ENCODE peak calls at places on chromosomes 3 and 15, in four cellular contexts. I is A549, H is stomach, B is ovary. J is an unnamed sample.

GRCh38 chr3:69805491-69805890 is 66.2 kb downstream of the MITF start:
- DNase-seq in I (no peak), H (no peak), B (no peak), J (no peak)

GRCh38 chr3:189684317-189684716 is 53.1 kb downstream of the TP63 start:
- DNase-seq in B (no peak), H (no peak), I (no peak), J (no peak)

GRCh38 chr15:48358229-48358641 is 27.0 kb downstream of the DUT start:
- DNase-seq in I (peak), H (no peak), B (no peak), J (no peak)

GRCh38 chr3:77506384-77506783 is 466.5 kb downstream of the ROBO2 start:
- DNase-seq in I (no peak), B (no peak), H (no peak), J (no peak)

GRCh38 chr3:169404491-169404890 is 259.0 kb downstream of the MECOM start:
- DNase-seq in H (no peak), B (no peak), I (no peak), J (no peak)

GRCh38 chr3:133595341-133595740 is 21.9 kb downstream of the CDV3 start:
- DNase-seq in H (no peak), I (no peak), B (no peak), J (no peak)

GRCh38 chr15:84600331-84600686 is 500 bp upstream of the ZSCAN2 start:
- DNase-seq in B (peak), I (peak), H (peak), J (peak)

GRCh38 chr3:95453242-95453641 is 1361.2 kb upstream of the EPHA6 start:
- DNase-seq in I (no peak), H (no peak), B (no peak), J (no peak)

GRCh38 chr15:48494646-48495045 is 150.9 kb downstream of the FBN1 start:
- DNase-seq in H (no peak), B (no peak), I (no peak), J (no peak)

GRCh38 chr3:134829716-134830115 is 34.7 kb downstream of the EPHB1 start:
- DNase-seq in H (no peak), B (no peak), I (no peak), J (no peak)

GRCh38 chr15:33941279-33942063 is 26.8 kb upstream of the CHRM5 start:
- DNase-seq in B (no peak), H (no peak), I (no peak), J (no peak)

GRCh38 chr3:45462522-45463262 is 74.3 kb downstream of the LARS2 start:
- DNase-seq in I (no peak), H (no peak), B (no peak), J (no peak)

GRCh38 chr3:153373571-153373970 is 211.5 kb downstream of the RAP2B start:
- DNase-seq in I (no peak), H (no peak), B (no peak), J (peak)

DNA sequence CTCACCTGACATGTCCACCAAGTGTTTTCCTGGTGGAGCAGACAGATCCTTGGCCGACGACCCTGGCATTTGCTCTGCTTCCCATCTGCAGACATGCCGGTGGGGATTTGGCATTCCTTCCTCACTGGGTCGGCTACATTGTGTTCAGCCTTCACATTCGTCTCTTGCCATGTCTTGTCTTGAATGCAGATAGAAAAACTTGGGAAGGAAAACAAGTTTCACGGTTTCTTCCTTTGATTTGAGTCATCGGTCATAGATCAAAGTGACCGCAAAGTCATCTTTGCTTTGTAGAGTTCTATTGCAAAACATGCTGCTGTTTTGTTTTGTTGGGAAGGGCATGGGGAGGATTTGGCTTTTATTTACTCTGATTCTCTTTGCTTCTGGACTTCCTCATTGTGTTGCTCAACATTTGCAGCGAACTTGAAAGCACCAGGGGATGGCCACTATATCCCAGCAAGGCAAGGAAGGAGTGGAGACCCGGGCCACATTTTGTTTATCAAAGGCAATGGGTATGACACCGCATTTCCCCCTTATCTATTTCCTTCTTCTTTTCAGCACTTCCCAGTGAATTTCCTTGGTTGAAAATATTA is 321.3 kb downstream of the CACNA2D3 start:
- DNase-seq in B (no peak), H (no peak), I (peak), J (no peak)
- TF ChIP-seq EP300 in B (no peak), H (no peak), I (no peak), J (no peak)

GRCh38 chr3:184261270-184262165 is at the start of gene CAMK2N2:
- DNase-seq in I (peak), B (no peak), H (peak), J (no peak)

GRCh38 chr3:184260571-184261269 is 633 bp downstream of the CAMK2N2 start:
- DNase-seq in B (no peak), I (no peak), H (no peak), J (no peak)

GRCh38 chr3:184262927-184263179 is 1.5 kb upstream of the CAMK2N2 start:
- DNase-seq in H (no peak), I (no peak), B (no peak), J (no peak)

GRCh38 chr3:184259878-184260570 is 1.3 kb downstream of the CAMK2N2 start:
- DNase-seq in B (peak), I (peak), H (peak), J (no peak)

DNA sequence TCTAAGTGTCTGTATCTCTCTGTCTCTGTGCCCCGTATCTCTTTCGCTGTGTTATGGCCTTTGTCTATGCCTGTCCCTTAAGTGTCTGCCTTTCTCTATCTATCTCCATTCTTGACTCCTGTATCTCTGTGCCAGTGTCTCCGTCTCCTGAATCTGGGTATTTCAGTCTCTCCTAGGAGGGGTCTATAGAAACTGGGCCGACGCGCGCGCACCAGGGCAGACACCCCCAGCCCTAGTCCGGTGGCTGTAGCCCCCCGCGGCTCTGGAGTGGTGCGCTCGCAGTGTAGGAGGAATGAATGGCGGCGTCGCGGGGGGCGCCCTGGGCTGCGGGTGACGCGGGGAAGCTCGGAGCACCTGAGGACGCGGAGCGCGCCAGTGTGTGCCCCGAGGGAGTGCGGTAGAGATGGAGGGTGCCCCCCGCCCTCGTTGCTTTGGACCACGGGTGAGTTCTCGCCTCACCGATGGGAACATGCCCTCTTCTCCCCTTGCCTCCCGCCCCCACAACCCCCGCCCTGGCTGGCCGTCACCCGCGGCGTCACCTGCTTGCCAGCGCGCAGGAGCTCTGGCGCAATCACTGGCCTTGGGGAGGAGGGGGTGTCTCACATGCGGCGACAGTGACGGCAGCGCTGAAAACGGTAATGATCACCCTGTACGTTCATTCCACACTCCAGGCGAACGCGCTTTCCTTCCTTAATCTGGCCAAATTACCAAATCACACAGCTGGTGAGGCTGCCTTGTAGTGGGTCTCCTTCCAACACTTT is 993 bp upstream of the CAMK2N2 start:
- DNase-seq in H (no peak), B (no peak), I (no peak), J (no peak)
- TF ChIP-seq POLR2A in H (no peak), B (no peak), I (no peak), J (no peak)

DNA sequence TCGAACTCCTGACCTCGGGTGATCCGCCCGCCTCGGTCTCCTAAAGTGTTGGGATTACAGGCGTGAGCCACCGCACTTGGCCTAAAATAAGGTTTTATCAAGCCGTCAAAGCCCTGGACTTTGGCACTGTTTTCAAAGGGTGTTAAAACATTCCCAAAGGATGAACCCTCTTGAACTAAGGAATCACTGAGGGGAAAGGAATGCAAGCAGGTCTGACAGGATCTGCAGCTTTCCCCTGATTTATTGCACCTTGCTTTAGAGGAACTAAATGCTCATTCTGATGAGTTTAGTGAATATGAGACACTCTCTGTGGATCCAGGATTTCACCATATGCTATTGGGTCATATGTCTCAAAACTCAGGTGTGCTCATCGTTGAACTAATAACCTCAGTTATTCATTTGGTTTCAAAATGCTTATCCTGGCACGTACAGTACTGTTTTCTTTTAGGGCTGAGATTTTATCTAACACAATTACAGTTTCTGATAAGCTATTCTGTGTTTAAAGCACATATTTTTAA is 63.0 kb upstream of the TSC22D2 start:
- DNase-seq in I (peak), H (peak), B (no peak), J (no peak)
- TF ChIP-seq EP300 in I (peak), H (no peak), B (no peak), J (peak)

GRCh38 chr3:119295816-119296484 is 1.8 kb downstream of the ARHGAP31 start:
- DNase-seq in I (no peak), B (no peak), H (no peak), J (no peak)

GRCh38 chr3:119294889-119295769 is 946 bp downstream of the ARHGAP31 start:
- DNase-seq in H (no peak), I (peak), B (peak), J (peak)

GRCh38 chr3:119293761-119294401 is at the start of gene ARHGAP31:
- DNase-seq in I (peak), H (peak), B (peak), J (peak)

GRCh38 chr3:119293105-119293683 is 989 bp upstream of the ARHGAP31 start:
- DNase-seq in I (no peak), B (no peak), H (no peak), J (no peak)

GRCh38 chr3:119294402-119294888 is 262 bp downstream of the ARHGAP31 start:
- DNase-seq in H (peak), B (peak), I (peak), J (peak)
- TF ChIP-seq POLR2A in H (no peak), B (no peak), I (no peak), J (no peak)

GRCh38 chr15:60370804-60371700 is 26.7 kb downstream of the ANXA2 start:
- DNase-seq in H (peak), I (peak), B (peak), J (peak)
- TF ChIP-seq EP300 in H (no peak), I (peak), B (peak), J (peak)

GRCh38 chr15:78605680-78606079 is 15.1 kb downstream of the CHRNA3 start:
- DNase-seq in H (no peak), I (no peak), B (no peak), J (no peak)
- TF ChIP-seq POLR2A in H (no peak), I (no peak), B (no peak), J (no peak)

GRCh38 chr3:44132593-44132992 is 109.1 kb upstream of the TOPAZ1 start:
- DNase-seq in H (no peak), I (no peak), B (no peak), J (no peak)
- TF ChIP-seq EP300 in H (no peak), I (no peak), B (no peak), J (no peak)

DNA sequence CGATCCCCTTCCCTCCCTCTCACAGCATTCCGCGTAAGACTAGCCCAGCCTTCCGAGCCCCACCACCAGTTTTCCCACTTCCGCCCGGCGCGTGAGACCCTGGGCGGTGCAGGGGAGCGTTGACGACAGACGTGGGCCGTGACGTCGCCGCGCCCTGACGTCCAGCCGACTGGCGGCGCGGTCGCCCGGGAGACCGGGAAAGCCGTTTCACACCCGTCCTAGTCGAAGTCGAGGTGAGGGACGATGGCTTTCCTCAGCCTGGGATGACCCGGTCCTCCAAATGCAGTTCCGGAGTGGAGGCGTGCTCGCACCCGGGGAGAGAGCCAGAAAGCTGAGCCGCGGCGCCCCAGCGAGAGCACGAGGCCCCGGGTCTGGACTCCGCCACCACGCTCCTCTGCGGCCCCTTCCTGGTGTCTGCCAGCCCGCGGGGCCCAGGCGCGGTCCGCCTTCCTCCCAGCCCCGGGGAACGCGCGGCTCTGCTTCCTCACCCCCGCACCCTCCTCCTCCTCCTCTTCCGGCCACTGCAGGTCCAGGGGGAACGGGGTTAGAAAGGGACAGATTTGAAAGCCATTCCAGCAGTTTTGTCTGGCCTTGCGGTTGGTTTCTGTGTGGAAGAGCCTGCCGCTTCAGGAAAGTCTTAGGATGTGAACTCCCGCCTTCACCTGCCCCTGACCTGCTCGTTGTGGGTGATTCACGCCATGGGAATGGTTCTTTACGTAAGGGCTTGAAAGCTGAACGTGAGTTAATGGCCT is at the start of gene LEKR1:
- DNase-seq in H (peak), B (peak), I (peak), J (peak)
- TF ChIP-seq POLR2A in H (peak), B (peak), I (peak), J (peak)

GRCh38 chr15:57647791-57648130 is 56.1 kb downstream of the MYZAP start:
- DNase-seq in B (peak), H (peak), I (no peak), J (no peak)

GRCh38 chr15:57646057-57646456 is 54.4 kb downstream of the MYZAP start:
- DNase-seq in H (no peak), B (no peak), I (no peak), J (no peak)

GRCh38 chr15:57651445-57651844 is 55.1 kb upstream of the POLR2M start:
- DNase-seq in B (no peak), I (no peak), H (no peak), J (no peak)

GRCh38 chr15:57647071-57647790 is 55.5 kb downstream of the MYZAP start:
- DNase-seq in B (no peak), I (no peak), H (no peak), J (no peak)

GRCh38 chr15:57649138-57649537 is 57.4 kb upstream of the POLR2M start:
- DNase-seq in I (no peak), B (no peak), H (no peak), J (no peak)
- TF ChIP-seq EP300 in I (no peak), B (no peak), H (no peak), J (no peak)